ENCODE peak calls at places on chromosomes 7 and 10, in eight cellular contexts. One of them, this sample, is unnamed.

GRCh38 chr7:105838273-105839141 is 37.9 kb downstream of the ATXN7L1 start:
- DNase-seq in brain microvascular endothelial cell: no peak
- DNase-seq in heart left ventricle: no peak
- DNase-seq in DND-41: no peak
- DNase-seq in uterus: peak
- DNase-seq in psoas muscle: no peak
- DNase-seq in cardiac muscle cell: peak
- DNase-seq in fibroblast of lung: no peak
- DNase-seq in this sample: no peak

GRCh38 chr10:16854623-16855022 is 37.4 kb upstream of the RSU1 start:
- DNase-seq in brain microvascular endothelial cell: peak
- DNase-seq in uterus: no peak
- DNase-seq in fibroblast of lung: peak
- DNase-seq in DND-41: no peak
- DNase-seq in cardiac muscle cell: no peak
- DNase-seq in psoas muscle: no peak
- DNase-seq in heart left ventricle: no peak
- DNase-seq in this sample: no peak

GRCh38 chr10:124697443-124697836 is 46.7 kb downstream of the FAM53B start:
- DNase-seq in DND-41: no peak
- DNase-seq in uterus: no peak
- DNase-seq in brain microvascular endothelial cell: no peak
- DNase-seq in cardiac muscle cell: no peak
- DNase-seq in psoas muscle: no peak
- DNase-seq in fibroblast of lung: no peak
- DNase-seq in heart left ventricle: no peak
- DNase-seq in this sample: no peak

GRCh38 chr7:2966466-2967078 is 77.1 kb downstream of the CARD11 start:
- DNase-seq in uterus: no peak
- DNase-seq in brain microvascular endothelial cell: no peak
- DNase-seq in cardiac muscle cell: no peak
- DNase-seq in fibroblast of lung: no peak
- DNase-seq in DND-41: no peak
- DNase-seq in heart left ventricle: no peak
- DNase-seq in psoas muscle: no peak
- DNase-seq in this sample: no peak

GRCh38 chr10:97043563-97043855 is 142.2 kb downstream of the SLIT1 start:
- DNase-seq in heart left ventricle: no peak
- DNase-seq in fibroblast of lung: no peak
- DNase-seq in psoas muscle: no peak
- DNase-seq in DND-41: no peak
- DNase-seq in cardiac muscle cell: no peak
- DNase-seq in brain microvascular endothelial cell: no peak
- DNase-seq in uterus: no peak
- DNase-seq in this sample: no peak

GRCh38 chr7:16926283-16926682 is 44.5 kb upstream of the AGR3 start:
- DNase-seq in fibroblast of lung: peak
- DNase-seq in uterus: no peak
- DNase-seq in psoas muscle: no peak
- DNase-seq in heart left ventricle: peak
- DNase-seq in cardiac muscle cell: peak
- DNase-seq in DND-41: peak
- DNase-seq in brain microvascular endothelial cell: peak
- DNase-seq in this sample: no peak

GRCh38 chr10:113108180-113108835 is 158.3 kb downstream of the TCF7L2 start:
- DNase-seq in cardiac muscle cell: peak
- DNase-seq in uterus: no peak
- DNase-seq in psoas muscle: no peak
- DNase-seq in DND-41: peak
- DNase-seq in fibroblast of lung: no peak
- DNase-seq in brain microvascular endothelial cell: no peak
- DNase-seq in heart left ventricle: no peak
- DNase-seq in this sample: peak

GRCh38 chr7:25537678-25538375 is 309.5 kb upstream of the NPVF start:
- DNase-seq in cardiac muscle cell: no peak
- DNase-seq in heart left ventricle: no peak
- DNase-seq in psoas muscle: no peak
- DNase-seq in uterus: no peak
- DNase-seq in brain microvascular endothelial cell: no peak
- DNase-seq in DND-41: no peak
- DNase-seq in fibroblast of lung: no peak
- DNase-seq in this sample: no peak

GRCh38 chr10:69179089-69179742 is 818 bp upstream of the SUPV3L1 start:
- DNase-seq in fibroblast of lung: peak
- DNase-seq in psoas muscle: no peak
- DNase-seq in DND-41: peak
- DNase-seq in cardiac muscle cell: no peak
- DNase-seq in heart left ventricle: no peak
- DNase-seq in brain microvascular endothelial cell: no peak
- DNase-seq in uterus: peak
- DNase-seq in this sample: no peak

GRCh38 chr10:122034149-122034756 is 45.3 kb downstream of the TACC2 start:
- DNase-seq in cardiac muscle cell: no peak
- DNase-seq in psoas muscle: no peak
- DNase-seq in fibroblast of lung: peak
- DNase-seq in DND-41: no peak
- DNase-seq in heart left ventricle: no peak
- DNase-seq in uterus: no peak
- DNase-seq in brain microvascular endothelial cell: no peak
- DNase-seq in this sample: no peak

GRCh38 chr10:71599518-71599917 is 120.1 kb downstream of the C10orf105 start:
- DNase-seq in brain microvascular endothelial cell: no peak
- DNase-seq in fibroblast of lung: no peak
- DNase-seq in uterus: no peak
- DNase-seq in psoas muscle: no peak
- DNase-seq in heart left ventricle: no peak
- DNase-seq in DND-41: no peak
- DNase-seq in cardiac muscle cell: no peak
- DNase-seq in this sample: no peak

GRCh38 chr7:33807779-33808482 is 97.4 kb upstream of the BMPER start:
- DNase-seq in fibroblast of lung: peak
- DNase-seq in cardiac muscle cell: peak
- DNase-seq in psoas muscle: no peak
- DNase-seq in uterus: no peak
- DNase-seq in heart left ventricle: no peak
- DNase-seq in DND-41: peak
- DNase-seq in brain microvascular endothelial cell: peak
- DNase-seq in this sample: peak

GRCh38 chr10:92238586-92239098 is 52.2 kb downstream of the CPEB3 start:
- DNase-seq in DND-41: no peak
- DNase-seq in uterus: peak
- DNase-seq in cardiac muscle cell: no peak
- DNase-seq in psoas muscle: peak
- DNase-seq in fibroblast of lung: peak
- DNase-seq in brain microvascular endothelial cell: peak
- DNase-seq in heart left ventricle: peak
- DNase-seq in this sample: no peak

GRCh38 chr10:72563327-72563932 is 62.4 kb downstream of the MICU1 start:
- DNase-seq in psoas muscle: no peak
- DNase-seq in DND-41: no peak
- DNase-seq in uterus: no peak
- DNase-seq in cardiac muscle cell: no peak
- DNase-seq in brain microvascular endothelial cell: no peak
- DNase-seq in heart left ventricle: no peak
- DNase-seq in fibroblast of lung: no peak
- DNase-seq in this sample: no peak

GRCh38 chr7:27361522-27361921 is 118.9 kb downstream of the EVX1 start:
- DNase-seq in psoas muscle: no peak
- DNase-seq in cardiac muscle cell: no peak
- DNase-seq in fibroblast of lung: no peak
- DNase-seq in uterus: no peak
- DNase-seq in DND-41: no peak
- DNase-seq in brain microvascular endothelial cell: no peak
- DNase-seq in heart left ventricle: no peak
- DNase-seq in this sample: no peak

GRCh38 chr10:3477683-3478082 is 305.1 kb upstream of the PITRM1 start:
- DNase-seq in psoas muscle: no peak
- DNase-seq in fibroblast of lung: peak
- DNase-seq in uterus: no peak
- DNase-seq in heart left ventricle: no peak
- DNase-seq in brain microvascular endothelial cell: peak
- DNase-seq in DND-41: no peak
- DNase-seq in cardiac muscle cell: no peak
- DNase-seq in this sample: no peak

GRCh38 chr7:90671571-90671970 is 75.5 kb downstream of the CDK14 start:
- DNase-seq in uterus: no peak
- DNase-seq in fibroblast of lung: no peak
- DNase-seq in DND-41: no peak
- DNase-seq in psoas muscle: no peak
- DNase-seq in heart left ventricle: no peak
- DNase-seq in brain microvascular endothelial cell: no peak
- DNase-seq in cardiac muscle cell: no peak
- DNase-seq in this sample: no peak

DNA sequence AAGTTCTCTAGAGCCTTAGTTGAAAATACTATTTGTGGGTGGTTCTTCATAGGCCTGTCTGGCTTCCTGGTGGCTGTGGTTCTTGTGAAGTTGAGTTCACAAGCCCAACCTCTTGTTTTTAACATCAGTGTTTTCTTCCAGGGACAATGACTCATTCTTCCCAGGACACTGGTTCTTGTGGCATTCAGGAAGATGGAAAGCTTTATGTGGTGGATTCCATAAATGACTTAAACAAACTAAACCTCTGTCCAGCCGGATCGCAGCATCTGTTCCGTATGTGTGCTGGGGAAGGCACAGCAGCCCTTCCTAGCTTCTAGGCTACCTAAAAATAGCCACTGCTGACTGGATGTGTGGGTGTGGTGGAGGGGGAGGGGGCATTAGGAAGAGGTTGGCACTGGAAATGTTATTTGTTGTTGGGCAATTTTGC is 3.9 kb downstream of the LSMEM1 start:
- DNase-seq in cardiac muscle cell: peak
- DNase-seq in brain microvascular endothelial cell: peak
- DNase-seq in fibroblast of lung: peak
- DNase-seq in psoas muscle: no peak
- DNase-seq in heart left ventricle: peak
- DNase-seq in DND-41: no peak
- DNase-seq in uterus: no peak
- DNase-seq in this sample: no peak
- H3K27ac ChIP-seq in cardiac muscle cell: no peak
- H3K27ac ChIP-seq in brain microvascular endothelial cell: peak
- H3K27ac ChIP-seq in fibroblast of lung: peak
- H3K27ac ChIP-seq in psoas muscle: peak
- H3K27ac ChIP-seq in heart left ventricle: peak
- H3K27ac ChIP-seq in DND-41: no peak
- H3K27ac ChIP-seq in uterus: peak
- H3K27ac ChIP-seq in this sample: no peak

GRCh38 chr10:88346151-88346977 is 236.8 kb downstream of the RNLS start:
- DNase-seq in heart left ventricle: no peak
- DNase-seq in cardiac muscle cell: peak
- DNase-seq in psoas muscle: no peak
- DNase-seq in DND-41: no peak
- DNase-seq in fibroblast of lung: no peak
- DNase-seq in uterus: no peak
- DNase-seq in brain microvascular endothelial cell: peak
- DNase-seq in this sample: no peak
- H3K27ac ChIP-seq in heart left ventricle: no peak
- H3K27ac ChIP-seq in cardiac muscle cell: peak
- H3K27ac ChIP-seq in psoas muscle: no peak
- H3K27ac ChIP-seq in DND-41: no peak
- H3K27ac ChIP-seq in fibroblast of lung: no peak
- H3K27ac ChIP-seq in uterus: peak
- H3K27ac ChIP-seq in brain microvascular endothelial cell: no peak
- H3K27ac ChIP-seq in this sample: no peak

GRCh38 chr7:77985232-77985973 is 186.8 kb downstream of the PHTF2 start:
- DNase-seq in cardiac muscle cell: no peak
- DNase-seq in brain microvascular endothelial cell: no peak
- DNase-seq in DND-41: no peak
- DNase-seq in fibroblast of lung: no peak
- DNase-seq in uterus: no peak
- DNase-seq in psoas muscle: no peak
- DNase-seq in heart left ventricle: no peak
- DNase-seq in this sample: no peak

GRCh38 chr7:77991656-77992055 is 193.1 kb downstream of the PHTF2 start:
- DNase-seq in uterus: no peak
- DNase-seq in DND-41: no peak
- DNase-seq in cardiac muscle cell: no peak
- DNase-seq in heart left ventricle: no peak
- DNase-seq in psoas muscle: no peak
- DNase-seq in fibroblast of lung: no peak
- DNase-seq in brain microvascular endothelial cell: no peak
- DNase-seq in this sample: no peak

GRCh38 chr7:77985974-77986339 is 187.4 kb downstream of the PHTF2 start:
- DNase-seq in heart left ventricle: no peak
- DNase-seq in fibroblast of lung: no peak
- DNase-seq in psoas muscle: no peak
- DNase-seq in uterus: no peak
- DNase-seq in DND-41: no peak
- DNase-seq in cardiac muscle cell: no peak
- DNase-seq in brain microvascular endothelial cell: no peak
- DNase-seq in this sample: no peak

GRCh38 chr7:77993823-77994222 is 195.2 kb downstream of the PHTF2 start:
- DNase-seq in cardiac muscle cell: peak
- DNase-seq in brain microvascular endothelial cell: no peak
- DNase-seq in uterus: no peak
- DNase-seq in fibroblast of lung: no peak
- DNase-seq in heart left ventricle: no peak
- DNase-seq in psoas muscle: no peak
- DNase-seq in DND-41: no peak
- DNase-seq in this sample: no peak

GRCh38 chr7:77989981-77990566 is 191.5 kb downstream of the PHTF2 start:
- DNase-seq in cardiac muscle cell: no peak
- DNase-seq in heart left ventricle: no peak
- DNase-seq in fibroblast of lung: no peak
- DNase-seq in DND-41: peak
- DNase-seq in uterus: no peak
- DNase-seq in brain microvascular endothelial cell: no peak
- DNase-seq in psoas muscle: no peak
- DNase-seq in this sample: no peak
- H3K27ac ChIP-seq in cardiac muscle cell: no peak
- H3K27ac ChIP-seq in heart left ventricle: no peak
- H3K27ac ChIP-seq in fibroblast of lung: no peak
- H3K27ac ChIP-seq in DND-41: no peak
- H3K27ac ChIP-seq in uterus: no peak
- H3K27ac ChIP-seq in brain microvascular endothelial cell: no peak
- H3K27ac ChIP-seq in psoas muscle: no peak
- H3K27ac ChIP-seq in this sample: no peak

DNA sequence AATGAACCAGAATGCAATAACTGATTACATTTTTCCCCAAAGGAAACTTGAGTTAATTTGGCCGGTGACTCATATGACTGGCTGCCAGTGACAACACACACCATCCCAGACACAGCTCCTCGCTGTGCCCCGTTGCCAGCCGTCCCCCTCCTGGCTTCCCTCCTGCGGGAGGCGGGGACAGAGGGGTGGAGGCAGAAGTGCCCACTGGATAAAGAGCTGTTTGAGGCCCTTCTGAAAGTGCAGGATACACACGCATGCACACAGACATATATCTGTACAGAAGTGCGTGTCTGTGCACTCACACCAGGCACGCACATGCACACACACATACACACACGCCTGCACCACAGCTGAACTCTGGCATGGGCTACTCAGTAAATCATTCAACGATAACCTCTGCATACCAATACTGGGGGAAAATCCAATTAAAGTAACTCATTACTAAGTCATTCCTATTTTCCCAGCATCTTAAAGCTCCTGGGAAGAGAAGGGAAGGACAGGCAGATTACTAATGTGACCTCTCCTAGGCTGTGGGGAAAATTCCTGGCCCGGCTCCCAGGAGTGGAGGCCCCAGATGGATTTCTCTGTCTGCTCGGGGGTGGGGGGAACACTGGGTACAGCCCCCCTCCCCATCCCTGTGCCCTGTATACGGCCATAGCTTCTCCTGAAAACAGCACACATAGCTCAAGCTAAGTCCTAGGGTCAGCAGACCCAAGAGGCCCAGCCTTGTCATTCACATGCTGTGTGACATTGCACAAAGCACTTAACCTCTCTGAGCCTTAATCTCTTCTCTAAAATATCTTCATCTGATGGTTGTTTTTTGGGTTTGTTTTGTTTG is 52.3 kb upstream of the MYL10 start:
- DNase-seq in uterus: peak
- DNase-seq in DND-41: no peak
- DNase-seq in brain microvascular endothelial cell: peak
- DNase-seq in cardiac muscle cell: no peak
- DNase-seq in heart left ventricle: peak
- DNase-seq in fibroblast of lung: peak
- DNase-seq in psoas muscle: peak
- DNase-seq in this sample: no peak
- H3K27ac ChIP-seq in uterus: no peak
- H3K27ac ChIP-seq in DND-41: no peak
- H3K27ac ChIP-seq in brain microvascular endothelial cell: peak
- H3K27ac ChIP-seq in cardiac muscle cell: no peak
- H3K27ac ChIP-seq in heart left ventricle: no peak
- H3K27ac ChIP-seq in fibroblast of lung: peak
- H3K27ac ChIP-seq in psoas muscle: no peak
- H3K27ac ChIP-seq in this sample: no peak

This sample was measured in substantia nigra.